ENCODE peak calls at places on chromosomes 3 and 15, in nine cellular contexts. S is neuronal stem cell; I is T47D; H is CD4-positive, alpha-beta memory T cell; P is DMS153; K is RWPE1; U is GM23338; Q is MCF 10A; C is lower leg skin. V is an unnamed sample.

GRCh38 chr3:9067352-9067975 is 104.2 kb upstream of the RAD18 start:
- DNase-seq in S (peak), H (peak), Q (peak), P (peak), C (no peak), I (peak), K (peak), U (peak), V (peak)

GRCh38 chr3:57805674-57806073 is 49.6 kb downstream of the SLMAP start:
- DNase-seq in P (no peak), I (no peak), C (no peak), Q (peak), U (peak), H (no peak), K (peak), S (no peak), V (no peak)

GRCh38 chr3:9903904-9904303 is 1.3 kb downstream of the IL17RE start:
- DNase-seq in H (no peak), I (no peak), Q (no peak), U (no peak), C (no peak), K (no peak), P (no peak), S (no peak), V (no peak)

GRCh38 chr3:66949898-66950297 is 48.2 kb upstream of the KBTBD8 start:
- DNase-seq in P (no peak), Q (no peak), C (no peak), U (no peak), S (no peak), K (no peak), H (no peak), I (no peak), V (no peak)

GRCh38 chr3:89116486-89116885 is 9.1 kb downstream of the EPHA3 start:
- DNase-seq in P (no peak), C (no peak), U (no peak), S (no peak), H (no peak), Q (no peak), I (no peak), K (no peak), V (no peak)

GRCh38 chr3:9820944-9821343 is 10.9 kb downstream of the TTLL3 start:
- DNase-seq in H (no peak), C (no peak), Q (peak), P (no peak), U (peak), S (no peak), I (no peak), K (no peak), V (peak)

GRCh38 chr15:73716417-73716816 is 32.2 kb downstream of the CD276 start:
- DNase-seq in H (no peak), U (no peak), C (no peak), P (peak), K (no peak), S (no peak), I (no peak), Q (no peak), V (no peak)

GRCh38 chr3:66822059-66823009 is 175.8 kb upstream of the KBTBD8 start:
- DNase-seq in H (peak), S (peak), P (no peak), I (peak), Q (peak), C (peak), K (peak), U (peak), V (peak)

GRCh38 chr15:60405405-60405804 is 7.6 kb upstream of the ANXA2 start:
- DNase-seq in S (no peak), Q (no peak), C (no peak), U (no peak), K (no peak), H (no peak), I (no peak), P (no peak), V (no peak)

GRCh38 chr3:158105710-158106438 is at the start of gene SHOX2:
- DNase-seq in U (peak), H (no peak), C (peak), S (no peak), K (no peak), P (peak), I (no peak), Q (peak), V (peak)

GRCh38 chr3:11377726-11378125 is 105.5 kb downstream of the ATG7 start:
- DNase-seq in S (no peak), C (no peak), Q (peak), H (no peak), K (peak), P (no peak), I (no peak), U (no peak), V (no peak)

V was measured in H9.